ENCODE peak calls at places on chromosomes 7 and 10, in four cellular contexts. Y is HCT116, Z is fibroblast of lung, M is uterus. T is an unnamed sample.

GRCh38 chr7:28799619-28800018 is 158.5 kb downstream of the TRIL start:
- DNase-seq in Z (no peak), M (no peak), Y (no peak), T (no peak)

GRCh38 chr7:100211342-100211780 is 8.4 kb upstream of the PVRIG start:
- DNase-seq in Y (no peak), M (no peak), Z (no peak), T (no peak)

GRCh38 chr7:388961-389701 is 99.2 kb downstream of the FOXL3 start:
- DNase-seq in Y (no peak), M (peak), Z (no peak), T (peak)

GRCh38 chr7:151299530-151299929 is 42.1 kb upstream of the NUB1 start:
- DNase-seq in Z (no peak), M (no peak), Y (no peak), T (peak)

GRCh38 chr7:37445800-37446199 is 2.9 kb downstream of the ELMO1 start:
- DNase-seq in Z (no peak), Y (no peak), M (no peak), T (no peak)

GRCh38 chr7:28729685-28730084 is 228.4 kb downstream of the TRIL start:
- DNase-seq in Z (peak), Y (no peak), M (no peak), T (no peak)

GRCh38 chr10:124898493-124898892 is 43.4 kb upstream of the ZRANB1 start:
- DNase-seq in Y (no peak), Z (no peak), M (no peak), T (no peak)

GRCh38 chr7:94873239-94873638 is 34.2 kb upstream of the PPP1R9A start:
- DNase-seq in Y (no peak), Z (no peak), M (no peak), T (no peak)

GRCh38 chr7:97187067-97187466 is 69.6 kb downstream of the SDHAF3 start:
- DNase-seq in Y (no peak), Z (peak), M (no peak), T (no peak)

GRCh38 chr10:69449841-69450240 is 1.4 kb upstream of the TSPAN15 start:
- DNase-seq in M (no peak), Z (no peak), Y (peak), T (no peak)

GRCh38 chr7:31811650-31812461 is 124.8 kb downstream of the PPP1R17 start:
- DNase-seq in Z (peak), Y (no peak), M (no peak), T (peak)

GRCh38 chr7:116784647-116785046 is 77.7 kb upstream of the CAPZA2 start:
- DNase-seq in Z (no peak), M (no peak), Y (no peak), T (no peak)

GRCh38 chr10:124587811-124588211 is 126.2 kb downstream of the LHPP start:
- DNase-seq in M (no peak), Z (no peak), Y (no peak), T (no peak)

GRCh38 chr7:65554-65953 is 126.8 kb upstream of the FAM20C start:
- DNase-seq in Y (no peak), Z (peak), M (no peak), T (no peak)

GRCh38 chr10:14742815-14743214 is 31.9 kb downstream of the FAM107B start:
- DNase-seq in Y (no peak), M (no peak), Z (no peak), T (no peak)

GRCh38 chr10:122199070-122199469 is 72.0 kb upstream of the BTBD16 start:
- DNase-seq in M (no peak), Z (no peak), Y (no peak), T (no peak)

GRCh38 chr10:110835841-110836240 is 35.9 kb upstream of the PDCD4 start:
- DNase-seq in M (no peak), Z (no peak), Y (no peak), T (no peak)
- H3K27ac ChIP-seq in M (peak), Z (no peak), Y (no peak), T (peak)

DNA sequence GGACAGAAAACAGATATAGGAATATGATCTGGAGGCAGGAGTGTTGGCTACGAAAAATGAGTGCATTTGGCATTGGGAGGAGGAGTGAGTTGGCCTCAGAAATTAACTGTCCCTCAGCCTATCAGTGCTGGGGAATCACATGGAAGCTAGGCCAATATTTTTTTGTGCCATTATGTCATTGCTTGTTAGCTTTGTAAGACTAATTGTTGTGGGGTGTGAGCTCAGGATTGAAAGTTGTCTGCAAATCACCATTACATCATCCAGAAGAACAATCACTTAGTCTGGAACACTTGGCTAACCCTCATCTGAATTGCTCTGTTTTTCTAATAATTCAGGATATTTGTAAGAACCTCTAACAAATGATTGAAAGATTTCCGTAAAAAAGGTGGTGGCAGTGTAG is 45.2 kb upstream of the SEMA3D start:
- DNase-seq in M (no peak), Y (no peak), Z (no peak), T (no peak)
- TF ChIP-seq CTCF in M (no peak), Y (no peak), Z (no peak), T (no peak)

DNA sequence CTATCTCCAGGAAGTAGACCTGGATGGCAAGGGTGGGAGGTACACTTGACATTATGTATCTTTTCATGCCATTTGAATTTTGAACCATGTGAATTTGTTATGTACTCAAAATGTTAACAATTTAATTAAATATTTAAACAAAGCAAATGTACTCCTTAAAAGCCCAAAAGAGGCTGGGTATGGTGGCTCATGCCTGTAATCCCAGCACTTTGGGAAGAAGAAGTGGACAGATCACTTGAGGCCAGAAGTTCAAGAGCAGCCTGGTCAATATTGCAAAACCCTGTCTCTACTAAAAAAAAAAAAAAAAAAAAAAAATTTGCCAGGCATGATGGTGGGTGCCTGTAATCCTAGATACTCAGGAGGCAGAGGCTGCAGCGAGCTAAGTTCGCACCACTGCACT is 136.9 kb upstream of the ASAH2 start:
- DNase-seq in Z (no peak), M (no peak), Y (no peak), T (no peak)
- H3K27ac ChIP-seq in Z (no peak), M (no peak), Y (no peak), T (no peak)

GRCh38 chr10:7085913-7086589 is 324.8 kb downstream of the SFMBT2 start:
- DNase-seq in Y (no peak), M (no peak), Z (peak), T (no peak)
- TF ChIP-seq CTCF in Y (no peak), M (no peak), Z (peak), T (no peak)

GRCh38 chr7:26397786-26398435 is 106.2 kb downstream of the SNX10 start:
- DNase-seq in M (no peak), Z (no peak), Y (no peak), T (no peak)

GRCh38 chr7:26399309-26399610 is 107.6 kb downstream of the SNX10 start:
- DNase-seq in Z (peak), Y (no peak), M (peak), T (no peak)

GRCh38 chr7:26399747-26400146 is 108.1 kb downstream of the SNX10 start:
- DNase-seq in Y (no peak), Z (no peak), M (no peak), T (no peak)

GRCh38 chr7:26397326-26397725 is 105.7 kb downstream of the SNX10 start:
- DNase-seq in Z (no peak), Y (no peak), M (no peak), T (no peak)

GRCh38 chr7:26398436-26399308 is 107.0 kb downstream of the SNX10 start:
- DNase-seq in Y (no peak), Z (peak), M (peak), T (no peak)
- H3K27ac ChIP-seq in Y (peak), Z (no peak), M (peak), T (peak)

GRCh38 chr10:86607674-86608073 is 46.7 kb upstream of the OPN4 start:
- DNase-seq in Y (no peak), M (no peak), Z (no peak), T (no peak)
- TF ChIP-seq CTCF in Y (no peak), M (no peak), Z (no peak), T (no peak)

GRCh38 chr7:50714851-50715250 is 67.8 kb downstream of the GRB10 start:
- DNase-seq in Z (no peak), M (no peak), Y (no peak), T (no peak)

GRCh38 chr7:50710441-50711154 is 72.1 kb downstream of the GRB10 start:
- DNase-seq in Z (no peak), Y (no peak), M (no peak), T (no peak)

GRCh38 chr7:50711271-50712175 is 71.2 kb downstream of the GRB10 start:
- DNase-seq in Y (no peak), Z (peak), M (no peak), T (no peak)

GRCh38 chr7:50712527-50713356 is 70.0 kb downstream of the GRB10 start:
- DNase-seq in Z (peak), M (no peak), Y (no peak), T (no peak)

GRCh38 chr7:50713357-50713965 is 69.2 kb downstream of the GRB10 start:
- DNase-seq in Y (no peak), M (no peak), Z (no peak), T (no peak)
- H3K27ac ChIP-seq in Y (no peak), M (peak), Z (no peak), T (peak)

GRCh38 chr10:16429539-16429938 is 7.3 kb upstream of the PTER start:
- DNase-seq in Y (no peak), M (no peak), Z (no peak), T (no peak)

GRCh38 chr10:16425449-16425848 is 11.4 kb upstream of the PTER start:
- DNase-seq in M (no peak), Y (no peak), Z (no peak), T (no peak)

GRCh38 chr10:16423599-16423998 is 13.2 kb upstream of the PTER start:
- DNase-seq in M (no peak), Z (no peak), Y (no peak), T (no peak)
- TF ChIP-seq CTCF in M (no peak), Z (no peak), Y (peak), T (no peak)